ENCODE peak calls at places on chromosomes 1 and 21, in ten cellular contexts. One of them, this sample, is unnamed. For H3K27me3, the result is how much of the 10 kb centered on the place peaks cover.

GRCh38 chr21:36689324-36689723 is 9.6 kb upstream of the SIM2 start:
- DNase-seq in vagina: no peak
- DNase-seq in heart right ventricle: no peak
- DNase-seq in Karpas-422: no peak
- DNase-seq in tibial nerve: no peak
- DNase-seq in psoas muscle: no peak
- DNase-seq in colonic mucosa: no peak
- DNase-seq in cardiac muscle cell: no peak
- DNase-seq in ascending aorta: no peak
- DNase-seq in CD8-positive, alpha-beta memory T cell: no peak
- DNase-seq in this sample: no peak

GRCh38 chr21:28605138-28605537 is 387.5 kb downstream of the LTN1 start:
- DNase-seq in cardiac muscle cell: no peak
- DNase-seq in Karpas-422: peak
- DNase-seq in tibial nerve: no peak
- DNase-seq in CD8-positive, alpha-beta memory T cell: no peak
- DNase-seq in vagina: no peak
- DNase-seq in heart right ventricle: no peak
- DNase-seq in psoas muscle: no peak
- DNase-seq in colonic mucosa: no peak
- DNase-seq in ascending aorta: no peak
- DNase-seq in this sample: no peak

GRCh38 chr1:157325220-157325619 is 187.0 kb upstream of the ETV3 start:
- DNase-seq in psoas muscle: no peak
- DNase-seq in vagina: no peak
- DNase-seq in Karpas-422: no peak
- DNase-seq in CD8-positive, alpha-beta memory T cell: no peak
- DNase-seq in cardiac muscle cell: no peak
- DNase-seq in colonic mucosa: no peak
- DNase-seq in heart right ventricle: no peak
- DNase-seq in ascending aorta: no peak
- DNase-seq in tibial nerve: no peak
- DNase-seq in this sample: no peak

GRCh38 chr1:29282135-29282923 is 46.0 kb downstream of the PTPRU start:
- DNase-seq in ascending aorta: no peak
- DNase-seq in vagina: no peak
- DNase-seq in cardiac muscle cell: no peak
- DNase-seq in heart right ventricle: no peak
- DNase-seq in colonic mucosa: no peak
- DNase-seq in psoas muscle: no peak
- DNase-seq in Karpas-422: no peak
- DNase-seq in tibial nerve: no peak
- DNase-seq in CD8-positive, alpha-beta memory T cell: no peak
- DNase-seq in this sample: no peak

GRCh38 chr1:38312753-38313152 is 266.2 kb upstream of the POU3F1 start:
- DNase-seq in Karpas-422: no peak
- DNase-seq in colonic mucosa: no peak
- DNase-seq in heart right ventricle: no peak
- DNase-seq in vagina: no peak
- DNase-seq in ascending aorta: no peak
- DNase-seq in CD8-positive, alpha-beta memory T cell: no peak
- DNase-seq in psoas muscle: no peak
- DNase-seq in tibial nerve: no peak
- DNase-seq in cardiac muscle cell: no peak
- DNase-seq in this sample: no peak

GRCh38 chr1:154863702-154864174 is 6.3 kb downstream of the KCNN3 start:
- DNase-seq in vagina: no peak
- DNase-seq in cardiac muscle cell: peak
- DNase-seq in heart right ventricle: no peak
- DNase-seq in colonic mucosa: no peak
- DNase-seq in Karpas-422: peak
- DNase-seq in psoas muscle: peak
- DNase-seq in tibial nerve: no peak
- DNase-seq in CD8-positive, alpha-beta memory T cell: no peak
- DNase-seq in ascending aorta: no peak
- DNase-seq in this sample: peak

GRCh38 chr1:59289570-59289969 is 7.3 kb upstream of the FGGY start:
- DNase-seq in tibial nerve: no peak
- DNase-seq in cardiac muscle cell: no peak
- DNase-seq in heart right ventricle: no peak
- DNase-seq in vagina: no peak
- DNase-seq in CD8-positive, alpha-beta memory T cell: no peak
- DNase-seq in colonic mucosa: no peak
- DNase-seq in Karpas-422: no peak
- DNase-seq in psoas muscle: no peak
- DNase-seq in ascending aorta: no peak
- DNase-seq in this sample: no peak

GRCh38 chr1:167808690-167809089 is 86.9 kb downstream of the MPZL1 start:
- DNase-seq in ascending aorta: no peak
- DNase-seq in heart right ventricle: no peak
- DNase-seq in Karpas-422: no peak
- DNase-seq in tibial nerve: no peak
- DNase-seq in CD8-positive, alpha-beta memory T cell: no peak
- DNase-seq in psoas muscle: no peak
- DNase-seq in colonic mucosa: no peak
- DNase-seq in vagina: no peak
- DNase-seq in cardiac muscle cell: peak
- DNase-seq in this sample: no peak

GRCh38 chr1:121483234-121483633 is 298.5 kb downstream of the SRGAP2C start:
- DNase-seq in tibial nerve: no peak
- DNase-seq in colonic mucosa: no peak
- DNase-seq in ascending aorta: no peak
- DNase-seq in CD8-positive, alpha-beta memory T cell: no peak
- DNase-seq in vagina: no peak
- DNase-seq in psoas muscle: no peak
- DNase-seq in Karpas-422: no peak
- DNase-seq in cardiac muscle cell: no peak
- DNase-seq in heart right ventricle: no peak
- DNase-seq in this sample: no peak

GRCh38 chr1:107477233-107477632 is 336.4 kb downstream of the NTNG1 start:
- DNase-seq in colonic mucosa: peak
- DNase-seq in vagina: no peak
- DNase-seq in cardiac muscle cell: no peak
- DNase-seq in heart right ventricle: no peak
- DNase-seq in CD8-positive, alpha-beta memory T cell: no peak
- DNase-seq in tibial nerve: no peak
- DNase-seq in Karpas-422: peak
- DNase-seq in ascending aorta: no peak
- DNase-seq in psoas muscle: no peak
- DNase-seq in this sample: no peak
- H3K27me3 ChIP-seq in colonic mucosa: under half
- H3K27me3 ChIP-seq in vagina: under half
- H3K27me3 ChIP-seq in cardiac muscle cell: half or more
- H3K27me3 ChIP-seq in heart right ventricle: under half
- H3K27me3 ChIP-seq in CD8-positive, alpha-beta memory T cell: under half
- H3K27me3 ChIP-seq in tibial nerve: under half
- H3K27me3 ChIP-seq in Karpas-422: under half
- H3K27me3 ChIP-seq in ascending aorta: under half
- H3K27me3 ChIP-seq in psoas muscle: under half
- H3K27me3 ChIP-seq in this sample: under half

DNA sequence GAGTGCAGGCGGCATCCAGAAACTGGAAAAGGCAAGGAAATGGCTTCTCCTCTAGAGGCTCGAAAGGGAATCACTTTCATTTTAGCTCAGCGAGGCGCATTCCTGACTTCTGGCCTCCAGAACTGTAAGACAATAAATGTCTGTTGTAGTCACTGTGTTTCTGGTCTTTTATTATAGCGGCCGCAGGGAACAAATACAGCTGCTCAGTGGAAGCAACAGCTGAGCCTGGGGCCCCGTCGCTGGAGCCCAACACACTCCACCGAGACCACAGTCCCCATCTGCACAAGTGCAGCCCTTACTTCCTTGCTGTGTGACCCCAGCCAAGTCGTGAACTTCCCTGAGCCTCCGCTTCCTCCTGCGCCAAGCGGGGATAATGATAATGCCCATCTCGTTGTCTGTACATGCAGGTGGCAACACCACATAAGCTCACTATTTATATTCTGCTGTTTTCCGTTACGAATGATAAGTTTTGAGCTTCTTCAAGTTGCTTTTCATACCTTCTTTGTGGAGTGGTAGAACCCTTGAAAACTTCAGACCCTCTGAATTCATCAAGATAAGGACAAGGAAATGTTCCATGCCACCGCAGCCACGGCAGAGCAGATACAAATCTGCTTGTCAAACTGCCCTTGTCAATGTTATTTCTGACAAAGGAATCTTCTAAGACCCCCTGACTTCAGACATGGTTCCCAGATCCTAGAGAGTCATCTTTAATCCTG is 3.2 kb upstream of the LAPTM5 start:
- DNase-seq in CD8-positive, alpha-beta memory T cell: no peak
- DNase-seq in vagina: no peak
- DNase-seq in heart right ventricle: no peak
- DNase-seq in ascending aorta: no peak
- DNase-seq in tibial nerve: no peak
- DNase-seq in Karpas-422: no peak
- DNase-seq in colonic mucosa: no peak
- DNase-seq in psoas muscle: no peak
- DNase-seq in cardiac muscle cell: no peak
- DNase-seq in this sample: no peak
- H3K27ac ChIP-seq in CD8-positive, alpha-beta memory T cell: peak
- H3K27ac ChIP-seq in vagina: no peak
- H3K27ac ChIP-seq in heart right ventricle: no peak
- H3K27ac ChIP-seq in ascending aorta: no peak
- H3K27ac ChIP-seq in tibial nerve: peak
- H3K27ac ChIP-seq in Karpas-422: no peak
- H3K27ac ChIP-seq in colonic mucosa: no peak
- H3K27ac ChIP-seq in psoas muscle: no peak
- H3K27ac ChIP-seq in cardiac muscle cell: no peak
- H3K27ac ChIP-seq in this sample: no peak

GRCh38 chr1:148318123-148318899 is 164.8 kb downstream of the PPIAL4G start:
- DNase-seq in ascending aorta: no peak
- DNase-seq in colonic mucosa: no peak
- DNase-seq in tibial nerve: no peak
- DNase-seq in cardiac muscle cell: peak
- DNase-seq in vagina: no peak
- DNase-seq in Karpas-422: no peak
- DNase-seq in CD8-positive, alpha-beta memory T cell: peak
- DNase-seq in psoas muscle: no peak
- DNase-seq in heart right ventricle: no peak
- DNase-seq in this sample: no peak
- H3K4me3 ChIP-seq in ascending aorta: peak
- H3K4me3 ChIP-seq in colonic mucosa: peak
- H3K4me3 ChIP-seq in tibial nerve: peak
- H3K4me3 ChIP-seq in cardiac muscle cell: no peak
- H3K4me3 ChIP-seq in vagina: peak
- H3K4me3 ChIP-seq in Karpas-422: no peak
- H3K4me3 ChIP-seq in CD8-positive, alpha-beta memory T cell: peak
- H3K4me3 ChIP-seq in psoas muscle: peak
- H3K4me3 ChIP-seq in heart right ventricle: peak
- H3K4me3 ChIP-seq in this sample: no peak

GRCh38 chr1:24866211-24867063 is 63.6 kb downstream of the RUNX3 start:
- DNase-seq in vagina: peak
- DNase-seq in psoas muscle: no peak
- DNase-seq in ascending aorta: no peak
- DNase-seq in Karpas-422: no peak
- DNase-seq in colonic mucosa: peak
- DNase-seq in tibial nerve: no peak
- DNase-seq in CD8-positive, alpha-beta memory T cell: no peak
- DNase-seq in heart right ventricle: no peak
- DNase-seq in cardiac muscle cell: no peak
- DNase-seq in this sample: no peak
- H3K27me3 ChIP-seq in vagina: under half
- H3K27me3 ChIP-seq in psoas muscle: under half
- H3K27me3 ChIP-seq in ascending aorta: under half
- H3K27me3 ChIP-seq in Karpas-422: under half
- H3K27me3 ChIP-seq in colonic mucosa: under half
- H3K27me3 ChIP-seq in tibial nerve: under half
- H3K27me3 ChIP-seq in CD8-positive, alpha-beta memory T cell: under half
- H3K27me3 ChIP-seq in heart right ventricle: half or more
- H3K27me3 ChIP-seq in cardiac muscle cell: under half
- H3K27me3 ChIP-seq in this sample: under half

GRCh38 chr21:33915368-33916199 is at the start of gene ATP5PO:
- DNase-seq in vagina: no peak
- DNase-seq in heart right ventricle: peak
- DNase-seq in psoas muscle: peak
- DNase-seq in cardiac muscle cell: peak
- DNase-seq in tibial nerve: peak
- DNase-seq in Karpas-422: peak
- DNase-seq in colonic mucosa: peak
- DNase-seq in ascending aorta: peak
- DNase-seq in CD8-positive, alpha-beta memory T cell: peak
- DNase-seq in this sample: peak
- H3K27ac ChIP-seq in vagina: peak
- H3K27ac ChIP-seq in heart right ventricle: peak
- H3K27ac ChIP-seq in psoas muscle: peak
- H3K27ac ChIP-seq in cardiac muscle cell: peak
- H3K27ac ChIP-seq in tibial nerve: peak
- H3K27ac ChIP-seq in Karpas-422: peak
- H3K27ac ChIP-seq in colonic mucosa: peak
- H3K27ac ChIP-seq in ascending aorta: peak
- H3K27ac ChIP-seq in CD8-positive, alpha-beta memory T cell: peak
- H3K27ac ChIP-seq in this sample: peak

GRCh38 chr1:172149377-172149776 is 271.1 kb upstream of the C1orf105 start:
- DNase-seq in cardiac muscle cell: no peak
- DNase-seq in CD8-positive, alpha-beta memory T cell: no peak
- DNase-seq in heart right ventricle: no peak
- DNase-seq in colonic mucosa: no peak
- DNase-seq in Karpas-422: no peak
- DNase-seq in tibial nerve: no peak
- DNase-seq in vagina: no peak
- DNase-seq in psoas muscle: no peak
- DNase-seq in ascending aorta: no peak
- DNase-seq in this sample: no peak
- H3K4me3 ChIP-seq in cardiac muscle cell: no peak
- H3K4me3 ChIP-seq in CD8-positive, alpha-beta memory T cell: no peak
- H3K4me3 ChIP-seq in heart right ventricle: no peak
- H3K4me3 ChIP-seq in colonic mucosa: no peak
- H3K4me3 ChIP-seq in Karpas-422: no peak
- H3K4me3 ChIP-seq in tibial nerve: no peak
- H3K4me3 ChIP-seq in vagina: no peak
- H3K4me3 ChIP-seq in psoas muscle: no peak
- H3K4me3 ChIP-seq in ascending aorta: no peak
- H3K4me3 ChIP-seq in this sample: no peak

GRCh38 chr1:231184891-231185290 is 23.0 kb downstream of the TRIM67 start:
- DNase-seq in ascending aorta: no peak
- DNase-seq in CD8-positive, alpha-beta memory T cell: no peak
- DNase-seq in vagina: no peak
- DNase-seq in psoas muscle: no peak
- DNase-seq in colonic mucosa: no peak
- DNase-seq in cardiac muscle cell: no peak
- DNase-seq in Karpas-422: no peak
- DNase-seq in tibial nerve: no peak
- DNase-seq in heart right ventricle: no peak
- DNase-seq in this sample: no peak
- H3K27me3 ChIP-seq in ascending aorta: under half
- H3K27me3 ChIP-seq in CD8-positive, alpha-beta memory T cell: under half
- H3K27me3 ChIP-seq in vagina: under half
- H3K27me3 ChIP-seq in psoas muscle: under half
- H3K27me3 ChIP-seq in colonic mucosa: under half
- H3K27me3 ChIP-seq in cardiac muscle cell: under half
- H3K27me3 ChIP-seq in Karpas-422: under half
- H3K27me3 ChIP-seq in tibial nerve: under half
- H3K27me3 ChIP-seq in heart right ventricle: half or more
- H3K27me3 ChIP-seq in this sample: under half

DNA sequence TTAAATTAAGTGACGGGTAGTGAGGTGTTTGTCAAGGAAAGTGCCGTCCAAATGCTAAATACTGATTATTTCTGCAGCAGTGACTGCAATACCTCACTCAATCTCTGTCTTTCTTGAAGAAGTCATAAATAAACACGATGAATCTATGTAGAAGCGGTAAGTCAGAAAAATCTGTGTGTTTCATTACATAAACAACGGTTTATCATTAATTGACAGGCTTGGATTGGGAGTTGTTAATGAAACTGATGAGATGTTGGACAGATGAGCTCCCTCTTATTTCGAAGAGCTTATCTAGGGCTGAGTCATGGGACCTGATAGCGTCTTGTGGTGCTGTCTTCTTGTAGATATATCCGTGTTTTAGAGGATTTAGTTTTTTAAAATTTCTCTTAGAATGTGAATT is 92.2 kb upstream of the SAMD11 start:
- DNase-seq in Karpas-422: no peak
- DNase-seq in colonic mucosa: no peak
- DNase-seq in vagina: no peak
- DNase-seq in heart right ventricle: no peak
- DNase-seq in ascending aorta: no peak
- DNase-seq in psoas muscle: no peak
- DNase-seq in tibial nerve: no peak
- DNase-seq in cardiac muscle cell: peak
- DNase-seq in CD8-positive, alpha-beta memory T cell: no peak
- DNase-seq in this sample: no peak
- H3K27ac ChIP-seq in Karpas-422: no peak
- H3K27ac ChIP-seq in colonic mucosa: no peak
- H3K27ac ChIP-seq in vagina: no peak
- H3K27ac ChIP-seq in heart right ventricle: peak
- H3K27ac ChIP-seq in ascending aorta: no peak
- H3K27ac ChIP-seq in psoas muscle: peak
- H3K27ac ChIP-seq in tibial nerve: no peak
- H3K27ac ChIP-seq in cardiac muscle cell: peak
- H3K27ac ChIP-seq in CD8-positive, alpha-beta memory T cell: no peak
- H3K27ac ChIP-seq in this sample: no peak

This sample was measured in SJSA1.